ENCODE peak calls at places on chromosome 13, in nine cellular contexts. B is dorsolateral prefrontal cortex, W is mesenchymal stem cell, K is psoas muscle, C is substantia nigra, U is right lobe of liver, J is fibroblast of lung, G is RWPE1, X is left ventricle myocardium inferior. F is an unnamed sample.

GRCh38 chr13:99307247-99307646 is at the start of gene GPR183:
- DNase-seq in C (no peak), K (no peak), G (no peak), U (no peak), J (no peak), B (no peak), X (no peak), W (peak; percentile 70), F (no peak)

GRCh38 chr13:46170687-46171086 is 11.3 kb downstream of the LCP1 start:
- DNase-seq in C (no peak), K (no peak), J (peak; percentile 45), X (no peak), U (no peak), B (no peak), G (no peak), W (peak; percentile 51), F (no peak)

GRCh38 chr13:98507060-98507797 is 69.7 kb downstream of the STK24 start:
- DNase-seq in G (no peak), U (peak; percentile 67), W (peak; percentile 55), C (no peak), J (peak; percentile 45), K (peak; percentile 58), B (peak; percentile 73), X (peak; percentile 72), F (peak; percentile 60)

GRCh38 chr13:75398072-75398471 is 83.9 kb downstream of the TBC1D4 start:
- DNase-seq in X (no peak), J (no peak), B (no peak), U (no peak), C (no peak), K (no peak), G (no peak), W (no peak), F (no peak)

GRCh38 chr13:74288361-74288911 is 154.2 kb upstream of the KLF12 start:
- DNase-seq in J (peak; percentile 14), B (peak; percentile 49), G (no peak), X (peak; percentile 26), K (peak; percentile 32), W (no peak), U (peak; percentile 65), C (peak; percentile 8), F (peak; percentile 26)

GRCh38 chr13:33751151-33751550 is 66.8 kb upstream of the RFC3 start:
- DNase-seq in B (no peak), G (no peak), C (no peak), U (no peak), K (no peak), W (peak; percentile 66), X (no peak), J (peak; percentile 50), F (no peak)

GRCh38 chr13:99961634-99962033 is 9.9 kb downstream of the ZIC5 start:
- DNase-seq in X (no peak), U (no peak), C (no peak), B (no peak), K (no peak), J (no peak), G (no peak), W (no peak), F (no peak)

GRCh38 chr13:44413095-44413494 is 39.5 kb downstream of the SERP2 start:
- DNase-seq in X (no peak), J (peak; percentile 44), B (no peak), U (no peak), G (no peak), C (no peak), W (no peak), K (no peak), F (no peak)

GRCh38 chr13:46687810-46688209 is 109.2 kb downstream of the ESD start:
- DNase-seq in K (no peak), U (no peak), J (peak; percentile 53), W (peak; percentile 48), X (no peak), C (no peak), B (no peak), G (peak; percentile 56), F (no peak)

GRCh38 chr13:31046711-31047279 is 114.3 kb downstream of the TEX26 start:
- DNase-seq in K (peak; percentile 25), W (peak; percentile 95), J (peak; percentile 75), G (no peak), C (no peak), B (peak; percentile 36), U (no peak), X (peak; percentile 24), F (peak; percentile 41)
- H3K27ac ChIP-seq in K (no peak overlapping the region), W (no peak overlapping the region), J (peak overlapping the region; percentile 81), G (peak overlapping the region; percentile 85), C (no peak overlapping the region), B (peak overlapping the region; percentile 53), U (no peak overlapping the region), X (no peak overlapping the region), F (peak overlapping the region; percentile 76)

GRCh38 chr13:114067886-114068722 is 64.3 kb downstream of the RASA3 start:
- DNase-seq in K (no peak), U (no peak), X (no peak), C (no peak), B (no peak), W (no peak), G (no peak), J (no peak), F (no peak)
- H3K27ac ChIP-seq in K (peak overlapping the region; percentile 73), U (peak overlapping the region; percentile 13), X (peak overlapping the region; percentile 93), C (peak overlapping the region; percentile 63), B (peak overlapping the region; percentile 99), W (no peak overlapping the region), G (peak overlapping the region; percentile 100), J (peak overlapping the region; percentile 99), F (peak overlapping the region; percentile 98)

GRCh38 chr13:114325729-114326128 is 11.4 kb downstream of the CHAMP1 start:
- DNase-seq in J (no peak), W (no peak), G (no peak), K (no peak), C (no peak), U (no peak), B (no peak), X (no peak), F (no peak)

GRCh38 chr13:114324334-114324733 is 10.0 kb downstream of the CHAMP1 start:
- DNase-seq in W (no peak), G (no peak), B (no peak), U (no peak), X (no peak), J (no peak), K (no peak), C (no peak), F (no peak)

GRCh38 chr13:114323349-114323748 is 9.0 kb downstream of the CHAMP1 start:
- DNase-seq in J (no peak), X (no peak), G (no peak), C (no peak), B (no peak), W (no peak), U (no peak), K (no peak), F (no peak)

GRCh38 chr13:114328595-114328994 is 14.3 kb downstream of the CHAMP1 start:
- DNase-seq in B (no peak), C (no peak), J (no peak), X (no peak), G (no peak), K (no peak), W (no peak), U (no peak), F (no peak)

DNA sequence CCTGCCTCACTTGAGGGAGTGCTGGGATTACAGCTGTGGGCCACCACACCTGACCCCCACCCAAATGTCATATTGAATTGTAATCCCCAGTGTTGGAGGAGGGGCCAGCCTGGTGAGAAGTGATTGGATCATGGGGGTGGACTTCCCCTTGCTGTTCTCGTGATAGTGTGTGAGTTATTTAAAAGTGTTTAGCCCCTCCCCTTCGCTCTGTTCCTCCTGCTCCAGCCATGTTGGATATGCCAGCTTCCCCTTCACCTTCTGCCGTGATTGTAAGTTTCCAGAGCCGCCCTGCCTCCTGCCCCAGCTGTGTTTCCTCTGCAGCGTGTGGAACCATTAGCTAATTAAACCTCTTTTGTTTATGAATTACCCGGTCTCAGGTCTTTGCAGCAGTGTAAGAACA is 13.7 kb downstream of the CHAMP1 start:
- DNase-seq in W (no peak), B (no peak), U (no peak), K (no peak), G (no peak), X (no peak), J (no peak), C (no peak), F (no peak)
- H3K27ac ChIP-seq in W (no peak overlapping the region), B (no peak overlapping the region), U (no peak overlapping the region), K (no peak overlapping the region), G (no peak overlapping the region), X (no peak overlapping the region), J (no peak overlapping the region), C (no peak overlapping the region), F (no peak overlapping the region)

DNA sequence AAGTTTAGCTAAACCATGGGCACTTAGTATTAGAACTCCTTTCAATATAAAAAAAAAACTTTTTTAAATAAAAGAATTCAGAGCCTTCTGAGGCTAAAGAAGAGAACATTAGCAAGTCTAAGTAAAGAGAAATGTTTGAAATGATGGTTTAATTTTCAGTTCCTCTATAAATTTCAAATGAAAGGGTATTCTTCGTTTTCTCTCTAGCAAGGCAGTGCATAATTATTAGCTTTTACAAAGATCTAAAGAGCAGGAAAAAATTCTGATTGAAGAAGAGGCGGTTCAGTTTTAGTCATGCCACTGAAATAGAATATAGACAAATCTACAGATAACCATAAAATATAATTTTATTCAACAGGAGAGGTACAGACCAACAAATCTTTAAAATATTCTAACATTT is 18.0 kb downstream of the SUCLA2 start:
- DNase-seq in C (no peak), K (no peak), W (no peak), J (no peak), U (no peak), B (no peak), G (no peak), X (no peak), F (no peak)
- H3K27ac ChIP-seq in C (no peak overlapping the region), K (no peak overlapping the region), W (no peak overlapping the region), J (no peak overlapping the region), U (no peak overlapping the region), B (no peak overlapping the region), G (no peak overlapping the region), X (no peak overlapping the region), F (no peak overlapping the region)

DNA sequence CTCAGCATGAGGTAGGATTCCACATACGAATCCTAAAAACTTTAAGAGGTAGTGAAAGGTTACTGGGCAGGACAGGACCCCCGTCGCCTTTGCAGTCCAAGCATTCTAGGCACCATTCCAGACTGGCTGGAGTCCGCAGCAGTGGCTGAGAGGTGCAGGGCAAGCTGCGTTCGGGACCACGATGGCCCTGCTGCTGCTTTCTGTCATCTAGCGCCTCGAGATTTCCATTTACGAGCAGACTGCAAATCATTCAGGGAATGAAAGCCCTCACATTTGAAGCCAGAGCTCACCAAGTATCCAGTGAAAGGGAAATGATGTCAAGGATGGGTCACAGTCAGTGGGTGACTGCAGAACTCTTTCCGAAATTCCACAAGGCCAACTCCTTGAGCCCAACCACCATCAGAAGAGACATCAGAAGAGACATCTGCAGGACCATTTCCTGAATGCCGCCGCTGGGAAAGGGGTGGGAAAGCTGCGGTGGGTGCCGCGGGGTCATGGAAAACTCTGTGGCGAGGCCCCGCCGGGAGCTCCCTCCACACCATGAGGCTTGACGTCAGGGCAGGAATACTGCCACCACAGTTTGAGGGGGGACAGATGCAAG is 88.3 kb downstream of the COL4A1 start:
- DNase-seq in G (no peak), K (no peak), J (peak; percentile 31), C (no peak), U (no peak), B (no peak), W (no peak), X (no peak), F (no peak)
- H3K27ac ChIP-seq in G (no peak overlapping the region), K (peak overlapping the region; percentile 53), J (peak overlapping the region; percentile 50), C (no peak overlapping the region), U (no peak overlapping the region), B (no peak overlapping the region), W (peak overlapping the region; percentile 6), X (peak overlapping the region; percentile 66), F (peak overlapping the region; percentile 1)

DNA sequence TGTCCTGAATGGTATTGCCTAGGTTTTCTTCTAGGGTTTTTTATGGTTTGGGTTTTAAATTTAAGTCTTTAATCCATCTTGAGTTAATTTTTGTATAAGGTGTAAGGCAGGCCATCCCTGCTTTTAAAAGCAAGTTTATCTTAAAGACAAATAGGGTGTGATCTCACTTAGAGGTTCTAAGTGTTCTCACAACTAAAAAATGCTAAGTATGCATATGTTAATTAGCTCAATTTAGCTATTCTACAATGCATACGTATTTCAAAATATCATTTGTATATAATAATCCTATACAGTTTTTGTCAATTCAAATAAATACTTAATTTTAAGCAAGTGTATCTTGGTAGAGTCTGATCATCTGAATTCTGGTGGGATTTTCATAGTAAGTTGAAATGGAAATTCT is 50.4 kb downstream of the MBNL2 start:
- DNase-seq in J (no peak), K (no peak), X (no peak), G (no peak), W (no peak), U (no peak), C (no peak), B (no peak), F (no peak)
- H3K27ac ChIP-seq in J (no peak overlapping the region), K (no peak overlapping the region), X (no peak overlapping the region), G (no peak overlapping the region), W (no peak overlapping the region), U (peak overlapping the region; percentile 81), C (no peak overlapping the region), B (no peak overlapping the region), F (no peak overlapping the region)